ENCODE peak calls at places on chromosomes 4 and X, in ten cellular contexts. Q is right lobe of liver, X is Right ventricle myocardium inferior, V is neuronal stem cell, L is astrocyte, J is ELF-1, O is GM04503, Z is HCT116, M is ELR, F is hypothalamus. P is an unnamed sample.

GRCh38 chrX:2451456-2452316 is 49.1 kb downstream of the DHRSX start:
- DNase-seq in Q (no peak), X (no peak), V (no peak), L (peak), J (peak), O (peak), Z (peak), M (no peak), F (no peak), P (no peak)

GRCh38 chrX:40108084-40108958 is 10.6 kb upstream of the BCOR start:
- DNase-seq in Q (peak), X (no peak), V (no peak), L (no peak), J (peak), O (no peak), Z (no peak), M (no peak), F (peak), P (no peak)

GRCh38 chr4:1356181-1356998 is 9.4 kb downstream of the UVSSA start:
- DNase-seq in Q (peak), X (peak), V (peak), L (peak), J (peak), O (no peak), Z (no peak), M (peak), F (peak), P (peak)

GRCh38 chr4:99863-100262 is 24.4 kb upstream of the ZNF718 start:
- DNase-seq in Q (no peak), X (no peak), V (no peak), L (no peak), J (no peak), O (no peak), Z (peak), M (peak), F (no peak), P (no peak)

GRCh38 chr4:74158561-74159396 is 861 bp downstream of the MTHFD2L start:
- DNase-seq in Q (no peak), X (no peak), V (no peak), L (peak), J (no peak), O (no peak), Z (no peak), M (peak), F (no peak), P (peak)

GRCh38 chrX:78650906-78651437 is 8.2 kb downstream of the RTL3 start:
- DNase-seq in Q (no peak), X (no peak), V (no peak), L (peak), J (no peak), O (peak), Z (no peak), M (peak), F (no peak), P (peak)

GRCh38 chr4:45155081-45155777 is 428.9 kb upstream of the GNPDA2 start:
- DNase-seq in Q (no peak), X (no peak), V (no peak), L (peak), J (no peak), O (no peak), Z (no peak), M (peak), F (no peak), P (no peak)

GRCh38 chrX:37420179-37420578 is 71.0 kb downstream of the PRRG1 start:
- DNase-seq in Q (no peak), X (no peak), V (no peak), L (no peak), J (no peak), O (no peak), Z (no peak), M (peak), F (no peak), P (no peak)

GRCh38 chr4:38605794-38606586 is 58.0 kb upstream of the KLF3 start:
- DNase-seq in Q (no peak), X (no peak), V (peak), L (no peak), J (peak), O (no peak), Z (no peak), M (no peak), F (no peak), P (no peak)

GRCh38 chrX:155055494-155055893 is 15.4 kb downstream of the CMC4 start:
- DNase-seq in Q (no peak), X (no peak), V (no peak), L (no peak), J (no peak), O (no peak), Z (no peak), M (no peak), F (no peak), P (no peak)

GRCh38 chr4:169756971-169757574 is 671 bp downstream of the HPF1 start:
- DNase-seq in Q (no peak), X (no peak), V (no peak), L (no peak), J (peak), O (no peak), Z (no peak), M (peak), F (no peak), P (no peak)

GRCh38 chr4:53908661-53909078 is 155.7 kb downstream of the CHIC2 start:
- DNase-seq in Q (no peak), X (no peak), V (peak), L (peak), J (peak), O (peak), Z (peak), M (peak), F (peak), P (peak)

GRCh38 chr4:176780995-176781738 is 11.6 kb downstream of the VEGFC start:
- DNase-seq in Q (no peak), X (no peak), V (no peak), L (peak), J (no peak), O (no peak), Z (no peak), M (peak), F (no peak), P (peak)

GRCh38 chr4:3719191-3719590 is 47.0 kb upstream of the ADRA2C start:
- DNase-seq in Q (no peak), X (peak), V (no peak), L (no peak), J (no peak), O (no peak), Z (no peak), M (no peak), F (no peak), P (no peak)

GRCh38 chr4:173515458-173515857 is 14.6 kb downstream of the HAND2 start:
- DNase-seq in Q (no peak), X (no peak), V (no peak), L (no peak), J (no peak), O (no peak), Z (no peak), M (no peak), F (no peak), P (no peak)

GRCh38 chr4:87416965-87417364 is 5.4 kb upstream of the NUDT9 start:
- DNase-seq in Q (no peak), X (no peak), V (no peak), L (no peak), J (no peak), O (no peak), Z (no peak), M (no peak), F (no peak), P (no peak)

GRCh38 chr4:176778063-176778462 is 14.7 kb downstream of the VEGFC start:
- DNase-seq in Q (no peak), X (no peak), V (no peak), L (peak), J (no peak), O (peak), Z (no peak), M (peak), F (no peak), P (peak)

GRCh38 chr4:78057600-78058560 is 757 bp downstream of the FRAS1 start:
- DNase-seq in Q (peak), X (peak), V (peak), L (peak), J (peak), O (no peak), Z (no peak), M (peak), F (peak), P (peak)

GRCh38 chrX:130071611-130072349 is 38.5 kb downstream of the ELF4 start:
- DNase-seq in Q (no peak), X (no peak), V (no peak), L (no peak), J (no peak), O (no peak), Z (no peak), M (no peak), F (no peak), P (no peak)

GRCh38 chrX:37785569-37785968 is 5.7 kb downstream of the CYBB start:
- DNase-seq in Q (peak), X (no peak), V (no peak), L (no peak), J (no peak), O (no peak), Z (no peak), M (peak), F (no peak), P (peak)

GRCh38 chr4:13102344-13102743 is 381.8 kb downstream of the RAB28 start:
- DNase-seq in Q (no peak), X (no peak), V (no peak), L (peak), J (no peak), O (no peak), Z (no peak), M (no peak), F (no peak), P (no peak)

GRCh38 chr4:27568236-27568951 is 707.8 kb downstream of the STIM2 start:
- DNase-seq in Q (no peak), X (no peak), V (no peak), L (no peak), J (no peak), O (no peak), Z (peak), M (peak), F (no peak), P (no peak)

GRCh38 chr4:88573286-88573994 is 18.8 kb upstream of the HERC3 start:
- DNase-seq in Q (no peak), X (no peak), V (no peak), L (no peak), J (no peak), O (no peak), Z (no peak), M (no peak), F (no peak), P (no peak)

GRCh38 chrX:68672581-68673318 is 25.3 kb downstream of the STARD8 start:
- DNase-seq in Q (no peak), X (no peak), V (no peak), L (no peak), J (peak), O (no peak), Z (no peak), M (no peak), F (no peak), P (no peak)

GRCh38 chr4:72977936-72978485 is 91.5 kb downstream of the COX18 start:
- DNase-seq in Q (no peak), X (no peak), V (no peak), L (peak), J (no peak), O (no peak), Z (no peak), M (no peak), F (no peak), P (peak)

GRCh38 chr4:153222790-153223417 is 18.7 kb downstream of the TRIM2 start:
- DNase-seq in Q (peak), X (peak), V (no peak), L (no peak), J (no peak), O (no peak), Z (no peak), M (peak), F (peak), P (peak)

GRCh38 chrX:132488092-132488749 is 617 bp downstream of the MBNL3 start:
- DNase-seq in Q (no peak), X (no peak), V (no peak), L (peak), J (no peak), O (no peak), Z (no peak), M (peak), F (no peak), P (peak)

GRCh38 chr4:32985256-32985655 is 2265.1 kb downstream of the PCDH7 start:
- DNase-seq in Q (no peak), X (no peak), V (no peak), L (peak), J (no peak), O (no peak), Z (no peak), M (peak), F (no peak), P (no peak)

GRCh38 chr4:186297013-186297645 is 31.1 kb downstream of the F11 start:
- DNase-seq in Q (no peak), X (no peak), V (peak), L (peak), J (peak), O (peak), Z (peak), M (peak), F (no peak), P (peak)

GRCh38 chrX:4240541-4241194 is 527.2 kb upstream of the PRKX start:
- DNase-seq in Q (no peak), X (no peak), V (no peak), L (no peak), J (no peak), O (no peak), Z (no peak), M (no peak), F (no peak), P (no peak)

GRCh38 chr4:52059372-52059771 is 8.3 kb downstream of the SPATA18 start:
- DNase-seq in Q (no peak), X (no peak), V (no peak), L (peak), J (no peak), O (peak), Z (no peak), M (no peak), F (no peak), P (peak)

GRCh38 chr4:128844931-128845330 is 35.4 kb downstream of the JADE1 start:
- DNase-seq in Q (no peak), X (no peak), V (no peak), L (no peak), J (no peak), O (no peak), Z (no peak), M (no peak), F (peak), P (no peak)

GRCh38 chr4:161554372-161554990 is 609.3 kb downstream of the FSTL5 start:
- DNase-seq in Q (no peak), X (no peak), V (no peak), L (peak), J (no peak), O (no peak), Z (no peak), M (peak), F (no peak), P (peak)

GRCh38 chrX:38061335-38061734 is 55.0 kb downstream of the SYTL5 start:
- DNase-seq in Q (no peak), X (no peak), V (no peak), L (peak), J (no peak), O (peak), Z (peak), M (peak), F (no peak), P (peak)

GRCh38 chrX:69137371-69137881 is 27.8 kb downstream of the PJA1 start:
- DNase-seq in Q (no peak), X (no peak), V (no peak), L (peak), J (peak), O (peak), Z (no peak), M (peak), F (no peak), P (peak)

GRCh38 chrX:136063340-136064079 is 78.3 kb downstream of the SLC9A6 start:
- DNase-seq in Q (no peak), X (no peak), V (no peak), L (no peak), J (peak), O (no peak), Z (no peak), M (no peak), F (no peak), P (peak)

GRCh38 chrX:136907626-136908025 is 27.1 kb upstream of the RBMX start:
- DNase-seq in Q (no peak), X (peak), V (no peak), L (no peak), J (peak), O (no peak), Z (no peak), M (no peak), F (no peak), P (no peak)

GRCh38 chr4:132065940-132066495 is 1083.1 kb upstream of the PCDH10 start:
- DNase-seq in Q (no peak), X (no peak), V (no peak), L (peak), J (no peak), O (no peak), Z (no peak), M (peak), F (no peak), P (no peak)

GRCh38 chr4:147361726-147362125 is 119.2 kb upstream of the EDNRA start:
- DNase-seq in Q (no peak), X (no peak), V (no peak), L (peak), J (peak), O (peak), Z (peak), M (peak), F (no peak), P (peak)